ENCODE peak calls at places on chromosomes 11 and 22, in four cellular contexts. F, H, N and A are unnamed samples.

GRCh38 chr11:11107081-11107480 is 246.0 kb downstream of the CSNK2A3 start:
- DNase-seq in F (no peak), H (no peak), N (no peak), A (no peak)

GRCh38 chr11:117815262-117815803 is 9.2 kb downstream of the FXYD2 start:
- DNase-seq in F (no peak), H (no peak), N (peak), A (no peak)

GRCh38 chr11:119727523-119728081 is 1.4 kb downstream of the NECTIN1 start:
- DNase-seq in F (no peak), H (peak), N (no peak), A (peak)

GRCh38 chr11:128757235-128757711 is 63.4 kb downstream of the FLI1 start:
- DNase-seq in F (no peak), H (peak), N (peak), A (peak)

GRCh38 chr11:75576445-75577049 is 14.5 kb downstream of the SERPINH1 start:
- DNase-seq in F (no peak), H (no peak), N (peak), A (no peak)

GRCh38 chr11:20337526-20338154 is 25.9 kb upstream of the HTATIP2 start:
- DNase-seq in F (peak), H (no peak), N (no peak), A (peak)

GRCh38 chr22:38267086-38267485 is 5.7 kb downstream of the TMEM184B start:
- DNase-seq in F (no peak), H (peak), N (no peak), A (no peak)

GRCh38 chr11:47861762-47862161 is 13.6 kb upstream of the NUP160 start:
- DNase-seq in F (no peak), H (no peak), N (no peak), A (no peak)

GRCh38 chr11:63920126-63920869 is 3.3 kb upstream of the RCOR2 start:
- DNase-seq in F (peak), H (no peak), N (no peak), A (no peak)

GRCh38 chr22:23238707-23239106 is 58.4 kb downstream of the BCR start:
- DNase-seq in F (no peak), H (peak), N (no peak), A (no peak)

GRCh38 chr11:27381238-27381666 is 18.2 kb upstream of the CCDC34 start:
- DNase-seq in F (no peak), H (no peak), N (no peak), A (no peak)

GRCh38 chr11:15816996-15817395 is 539.4 kb downstream of the SOX6 start:
- DNase-seq in F (no peak), H (no peak), N (no peak), A (no peak)

GRCh38 chr11:15818132-15818842 is 538.1 kb downstream of the SOX6 start:
- DNase-seq in F (no peak), H (no peak), N (no peak), A (no peak)

GRCh38 chr11:15815246-15816209 is 540.8 kb downstream of the SOX6 start:
- DNase-seq in F (no peak), H (no peak), N (no peak), A (no peak)

GRCh38 chr11:15819679-15820286 is 536.6 kb downstream of the SOX6 start:
- DNase-seq in F (peak), H (peak), N (no peak), A (peak)

GRCh38 chr11:15816270-15816871 is 540.0 kb downstream of the SOX6 start:
- DNase-seq in F (no peak), H (no peak), N (no peak), A (no peak)
- TF ChIP-seq TARDBP in F (no peak), H (no peak), N (no peak), A (no peak)

GRCh38 chr11:35711173-35711910 is 48.8 kb downstream of the TRIM44 start:
- DNase-seq in F (no peak), H (no peak), N (no peak), A (no peak)
- TF ChIP-seq FOXK2 in F (no peak), H (no peak), N (no peak), A (no peak)

GRCh38 chr11:105219269-105219668 is 79.7 kb upstream of the CARD18 start:
- DNase-seq in F (no peak), H (no peak), N (no peak), A (peak)
- TF ChIP-seq TARDBP in F (no peak), H (no peak), N (no peak), A (no peak)

GRCh38 chr11:102930451-102930850 is 25.1 kb downstream of the MMP13 start:
- DNase-seq in F (no peak), H (no peak), N (no peak), A (no peak)

GRCh38 chr11:102933627-102934026 is 21.9 kb downstream of the MMP13 start:
- DNase-seq in F (no peak), H (no peak), N (peak), A (no peak)

GRCh38 chr11:102934735-102935134 is 20.8 kb downstream of the MMP13 start:
- DNase-seq in F (no peak), H (no peak), N (no peak), A (no peak)

GRCh38 chr11:102929966-102930365 is 25.6 kb downstream of the MMP13 start:
- DNase-seq in F (no peak), H (no peak), N (no peak), A (no peak)

DNA sequence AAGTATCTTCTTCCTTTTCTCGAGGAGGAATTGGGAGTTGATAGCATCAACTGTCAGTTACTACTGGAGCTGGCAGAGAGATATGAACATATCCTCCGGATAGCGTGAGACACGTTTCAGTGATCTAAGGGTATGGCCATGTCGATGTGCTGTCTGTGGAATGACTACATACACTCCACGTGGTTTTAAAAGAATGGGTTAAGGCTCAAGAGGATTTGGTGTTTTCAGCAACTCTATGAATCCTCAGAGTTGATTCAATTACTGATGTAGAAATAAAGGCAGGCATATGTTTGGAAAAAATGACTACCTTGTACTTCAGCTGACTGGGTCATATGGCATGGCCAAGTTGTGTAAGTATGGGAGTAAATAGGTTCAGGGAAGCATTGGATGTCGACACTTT is 22.9 kb downstream of the MMP13 start:
- DNase-seq in F (no peak), H (no peak), N (no peak), A (no peak)
- TF ChIP-seq FOXK2 in F (no peak), H (no peak), N (no peak), A (no peak)

GRCh38 chr11:72829884-72830533 is 15.8 kb downstream of the ATG16L2 start:
- DNase-seq in F (no peak), H (no peak), N (no peak), A (no peak)

GRCh38 chr11:72833792-72834501 is 19.7 kb downstream of the ATG16L2 start:
- DNase-seq in F (no peak), H (no peak), N (no peak), A (no peak)

GRCh38 chr11:72832301-72833082 is 18.3 kb downstream of the ATG16L2 start:
- DNase-seq in F (no peak), H (no peak), N (no peak), A (no peak)

GRCh38 chr11:72833083-72833733 is 19.0 kb downstream of the ATG16L2 start:
- DNase-seq in F (no peak), H (no peak), N (no peak), A (no peak)

DNA sequence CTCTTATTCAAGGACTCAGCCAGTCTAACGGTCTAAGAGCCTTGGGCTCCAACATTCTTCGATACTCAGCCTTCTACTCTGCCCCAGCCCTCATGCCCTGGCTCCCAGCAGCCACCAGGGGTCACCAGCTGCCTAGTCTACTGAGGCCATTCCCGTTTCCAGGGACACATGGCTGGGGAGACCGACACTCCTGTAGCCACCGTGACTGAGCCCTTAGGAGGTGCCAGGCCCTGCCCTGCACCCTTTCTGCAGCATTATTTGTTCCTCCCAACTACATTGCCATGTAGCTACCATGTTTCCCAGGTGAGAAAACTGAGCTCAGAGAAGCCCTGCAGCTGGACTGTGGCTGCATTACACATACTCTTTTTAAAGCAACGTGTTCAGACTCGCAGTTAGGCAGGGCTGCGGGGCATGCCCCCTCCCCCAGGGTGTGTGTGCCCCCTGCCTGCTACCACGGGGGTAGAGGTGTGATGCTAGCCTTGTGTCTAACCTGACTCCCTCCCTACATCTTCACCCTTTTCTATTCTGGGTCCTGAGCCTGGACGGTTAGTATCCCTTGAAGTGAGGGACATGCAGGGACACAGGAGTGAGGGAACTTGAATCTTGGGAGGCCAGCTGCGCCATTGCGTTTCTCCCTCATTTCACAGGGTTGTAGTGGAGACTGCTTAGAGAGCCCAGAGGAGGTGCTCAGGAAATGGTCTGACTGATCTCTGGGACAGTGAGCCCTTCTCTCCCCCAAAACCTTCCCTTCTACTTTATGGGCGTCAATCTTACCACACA is 17.5 kb downstream of the ATG16L2 start:
- DNase-seq in F (peak), H (peak), N (no peak), A (peak)
- TF ChIP-seq TARDBP in F (no peak), H (no peak), N (peak), A (no peak)